ENCODE peak calls at places on chromosomes 12 and 14, in six cellular contexts. One of them, this sample, is unnamed.
A peak's percentile ranks its signal among the peaks of the same experiment; 100 is the strongest.

GRCh38 chr12:113988976-113989375 is 22.9 kb upstream of the RBM19 start:
- DNase-seq in mucosa of descending colon: no peak
- DNase-seq in transverse colon: no peak
- DNase-seq in ovary: no peak
- DNase-seq in breast epithelium: no peak
- DNase-seq in naive thymus-derived CD4-positive, alpha-beta T cell: no peak
- DNase-seq in this sample: no peak

GRCh38 chr14:93536945-93537344 is 106.2 kb downstream of the UNC79 start:
- DNase-seq in mucosa of descending colon: no peak
- DNase-seq in transverse colon: no peak
- DNase-seq in ovary: no peak
- DNase-seq in breast epithelium: no peak
- DNase-seq in naive thymus-derived CD4-positive, alpha-beta T cell: no peak
- DNase-seq in this sample: no peak

GRCh38 chr12:46523863-46524770 is 151.5 kb upstream of the SLC38A2 start:
- DNase-seq in mucosa of descending colon: no peak
- DNase-seq in transverse colon: no peak
- DNase-seq in ovary: no peak
- DNase-seq in breast epithelium: no peak
- DNase-seq in naive thymus-derived CD4-positive, alpha-beta T cell: peak; percentile 64
- DNase-seq in this sample: peak; percentile 93

GRCh38 chr12:80681786-80682185 is 25.6 kb upstream of the MYF6 start:
- DNase-seq in mucosa of descending colon: no peak
- DNase-seq in transverse colon: no peak
- DNase-seq in ovary: no peak
- DNase-seq in breast epithelium: no peak
- DNase-seq in naive thymus-derived CD4-positive, alpha-beta T cell: no peak
- DNase-seq in this sample: no peak

GRCh38 chr14:84254205-84254788 is 1275.6 kb upstream of the FLRT2 start:
- DNase-seq in mucosa of descending colon: no peak
- DNase-seq in transverse colon: no peak
- DNase-seq in ovary: no peak
- DNase-seq in breast epithelium: no peak
- DNase-seq in naive thymus-derived CD4-positive, alpha-beta T cell: no peak
- DNase-seq in this sample: no peak

GRCh38 chr12:80142640-80143039 is 43.3 kb downstream of the OTOGL start:
- DNase-seq in mucosa of descending colon: no peak
- DNase-seq in transverse colon: no peak
- DNase-seq in ovary: no peak
- DNase-seq in breast epithelium: no peak
- DNase-seq in naive thymus-derived CD4-positive, alpha-beta T cell: no peak
- DNase-seq in this sample: no peak

GRCh38 chr12:112350593-112351592 is 31.3 kb downstream of the HECTD4 start:
- DNase-seq in mucosa of descending colon: no peak
- DNase-seq in transverse colon: no peak
- DNase-seq in ovary: no peak
- DNase-seq in breast epithelium: no peak
- DNase-seq in naive thymus-derived CD4-positive, alpha-beta T cell: no peak
- DNase-seq in this sample: no peak

GRCh38 chr14:101446387-101446969 is 114.8 kb upstream of the DIO3 start:
- DNase-seq in mucosa of descending colon: no peak
- DNase-seq in transverse colon: no peak
- DNase-seq in ovary: no peak
- DNase-seq in breast epithelium: no peak
- DNase-seq in naive thymus-derived CD4-positive, alpha-beta T cell: no peak
- DNase-seq in this sample: no peak

GRCh38 chr12:30201301-30202160 is 417.8 kb upstream of the TMTC1 start:
- DNase-seq in mucosa of descending colon: no peak
- DNase-seq in transverse colon: no peak
- DNase-seq in ovary: no peak
- DNase-seq in breast epithelium: no peak
- DNase-seq in naive thymus-derived CD4-positive, alpha-beta T cell: no peak
- DNase-seq in this sample: no peak

GRCh38 chr14:20742132-20742531 is 3.6 kb upstream of the EDDM3A start:
- DNase-seq in mucosa of descending colon: no peak
- DNase-seq in transverse colon: no peak
- DNase-seq in ovary: no peak
- DNase-seq in breast epithelium: no peak
- DNase-seq in naive thymus-derived CD4-positive, alpha-beta T cell: no peak
- DNase-seq in this sample: no peak

GRCh38 chr12:131982041-131982440 is 32.3 kb downstream of the EP400 start:
- DNase-seq in mucosa of descending colon: no peak
- DNase-seq in transverse colon: no peak
- DNase-seq in ovary: no peak
- DNase-seq in breast epithelium: no peak
- DNase-seq in naive thymus-derived CD4-positive, alpha-beta T cell: no peak
- DNase-seq in this sample: no peak

GRCh38 chr12:43348221-43348620 is 203.8 kb downstream of the ADAMTS20 start:
- DNase-seq in mucosa of descending colon: no peak
- DNase-seq in transverse colon: no peak
- DNase-seq in ovary: no peak
- DNase-seq in breast epithelium: no peak
- DNase-seq in naive thymus-derived CD4-positive, alpha-beta T cell: no peak
- DNase-seq in this sample: no peak

GRCh38 chr12:117972341-117972740 is 3.6 kb upstream of the KSR2 start:
- DNase-seq in mucosa of descending colon: peak; percentile 50
- DNase-seq in transverse colon: peak; percentile 13
- DNase-seq in ovary: no peak
- DNase-seq in breast epithelium: no peak
- DNase-seq in naive thymus-derived CD4-positive, alpha-beta T cell: no peak
- DNase-seq in this sample: no peak

GRCh38 chr14:105409379-105409778 is 10.2 kb upstream of the MTA1 start:
- DNase-seq in mucosa of descending colon: no peak
- DNase-seq in transverse colon: no peak
- DNase-seq in ovary: no peak
- DNase-seq in breast epithelium: no peak
- DNase-seq in naive thymus-derived CD4-positive, alpha-beta T cell: no peak
- DNase-seq in this sample: no peak

GRCh38 chr14:104975481-104976197 is 2.5 kb downstream of the AHNAK2 start:
- DNase-seq in mucosa of descending colon: peak; percentile 48
- DNase-seq in transverse colon: no peak
- DNase-seq in ovary: no peak
- DNase-seq in breast epithelium: no peak
- DNase-seq in naive thymus-derived CD4-positive, alpha-beta T cell: no peak
- DNase-seq in this sample: no peak

GRCh38 chr14:103974575-103974974 is 32.2 kb upstream of the RD3L start:
- DNase-seq in mucosa of descending colon: no peak
- DNase-seq in transverse colon: no peak
- DNase-seq in ovary: no peak
- DNase-seq in breast epithelium: no peak
- DNase-seq in naive thymus-derived CD4-positive, alpha-beta T cell: no peak
- DNase-seq in this sample: no peak

GRCh38 chr12:101759396-101760047 is 20.3 kb upstream of the SYCP3 start:
- DNase-seq in mucosa of descending colon: no peak
- DNase-seq in transverse colon: no peak
- DNase-seq in ovary: no peak
- DNase-seq in breast epithelium: no peak
- DNase-seq in naive thymus-derived CD4-positive, alpha-beta T cell: peak; percentile 16
- DNase-seq in this sample: peak; percentile 42

GRCh38 chr14:78519863-78520262 is 349.7 kb downstream of the NRXN3 start:
- DNase-seq in mucosa of descending colon: no peak
- DNase-seq in transverse colon: peak; percentile 8
- DNase-seq in ovary: no peak
- DNase-seq in breast epithelium: no peak
- DNase-seq in naive thymus-derived CD4-positive, alpha-beta T cell: no peak
- DNase-seq in this sample: peak; percentile 8

GRCh38 chr12:103799504-103800251 is 41.4 kb downstream of the NT5DC3 start:
- DNase-seq in mucosa of descending colon: peak; percentile 58
- DNase-seq in transverse colon: peak; percentile 20
- DNase-seq in ovary: no peak
- DNase-seq in breast epithelium: peak; percentile 72
- DNase-seq in naive thymus-derived CD4-positive, alpha-beta T cell: no peak
- DNase-seq in this sample: peak; percentile 85
- H3K4me3 ChIP-seq in mucosa of descending colon: no peak overlapping the region
- H3K4me3 ChIP-seq in transverse colon: no peak overlapping the region
- H3K4me3 ChIP-seq in ovary: no peak overlapping the region
- H3K4me3 ChIP-seq in breast epithelium: peak overlapping the region; percentile 9
- H3K4me3 ChIP-seq in naive thymus-derived CD4-positive, alpha-beta T cell: no peak overlapping the region
- H3K4me3 ChIP-seq in this sample: no peak overlapping the region

GRCh38 chr12:6698352-6699046 is 2.1 kb downstream of the PIANP start:
- DNase-seq in mucosa of descending colon: no peak
- DNase-seq in transverse colon: no peak
- DNase-seq in ovary: no peak
- DNase-seq in breast epithelium: no peak
- DNase-seq in naive thymus-derived CD4-positive, alpha-beta T cell: no peak
- DNase-seq in this sample: no peak
- H3K4me3 ChIP-seq in mucosa of descending colon: no peak overlapping the region
- H3K4me3 ChIP-seq in transverse colon: no peak overlapping the region
- H3K4me3 ChIP-seq in ovary: no peak overlapping the region
- H3K4me3 ChIP-seq in breast epithelium: no peak overlapping the region
- H3K4me3 ChIP-seq in naive thymus-derived CD4-positive, alpha-beta T cell: no peak overlapping the region
- H3K4me3 ChIP-seq in this sample: no peak overlapping the region

GRCh38 chr12:52244615-52244994 is 11.6 kb downstream of the KRT7 start:
- DNase-seq in mucosa of descending colon: no peak
- DNase-seq in transverse colon: no peak
- DNase-seq in ovary: no peak
- DNase-seq in breast epithelium: no peak
- DNase-seq in naive thymus-derived CD4-positive, alpha-beta T cell: no peak
- DNase-seq in this sample: no peak
- H3K4me3 ChIP-seq in mucosa of descending colon: no peak overlapping the region
- H3K4me3 ChIP-seq in transverse colon: no peak overlapping the region
- H3K4me3 ChIP-seq in ovary: no peak overlapping the region
- H3K4me3 ChIP-seq in breast epithelium: peak overlapping the region; percentile 20
- H3K4me3 ChIP-seq in naive thymus-derived CD4-positive, alpha-beta T cell: no peak overlapping the region
- H3K4me3 ChIP-seq in this sample: no peak overlapping the region

GRCh38 chr14:61561657-61562276 is 133.5 kb upstream of the HIF1A start:
- DNase-seq in mucosa of descending colon: peak; percentile 82
- DNase-seq in transverse colon: peak; percentile 79
- DNase-seq in ovary: peak; percentile 70
- DNase-seq in breast epithelium: peak; percentile 79
- DNase-seq in naive thymus-derived CD4-positive, alpha-beta T cell: no peak
- DNase-seq in this sample: peak; percentile 97

GRCh38 chr14:61561144-61561543 is 134.2 kb upstream of the HIF1A start:
- DNase-seq in mucosa of descending colon: no peak
- DNase-seq in transverse colon: no peak
- DNase-seq in ovary: no peak
- DNase-seq in breast epithelium: no peak
- DNase-seq in naive thymus-derived CD4-positive, alpha-beta T cell: no peak
- DNase-seq in this sample: no peak

GRCh38 chr14:61563162-61563511 is 132.2 kb upstream of the HIF1A start:
- DNase-seq in mucosa of descending colon: no peak
- DNase-seq in transverse colon: no peak
- DNase-seq in ovary: no peak
- DNase-seq in breast epithelium: no peak
- DNase-seq in naive thymus-derived CD4-positive, alpha-beta T cell: no peak
- DNase-seq in this sample: no peak

GRCh38 chr14:61563880-61564622 is 131.3 kb upstream of the HIF1A start:
- DNase-seq in mucosa of descending colon: no peak
- DNase-seq in transverse colon: no peak
- DNase-seq in ovary: no peak
- DNase-seq in breast epithelium: no peak
- DNase-seq in naive thymus-derived CD4-positive, alpha-beta T cell: no peak
- DNase-seq in this sample: no peak

DNA sequence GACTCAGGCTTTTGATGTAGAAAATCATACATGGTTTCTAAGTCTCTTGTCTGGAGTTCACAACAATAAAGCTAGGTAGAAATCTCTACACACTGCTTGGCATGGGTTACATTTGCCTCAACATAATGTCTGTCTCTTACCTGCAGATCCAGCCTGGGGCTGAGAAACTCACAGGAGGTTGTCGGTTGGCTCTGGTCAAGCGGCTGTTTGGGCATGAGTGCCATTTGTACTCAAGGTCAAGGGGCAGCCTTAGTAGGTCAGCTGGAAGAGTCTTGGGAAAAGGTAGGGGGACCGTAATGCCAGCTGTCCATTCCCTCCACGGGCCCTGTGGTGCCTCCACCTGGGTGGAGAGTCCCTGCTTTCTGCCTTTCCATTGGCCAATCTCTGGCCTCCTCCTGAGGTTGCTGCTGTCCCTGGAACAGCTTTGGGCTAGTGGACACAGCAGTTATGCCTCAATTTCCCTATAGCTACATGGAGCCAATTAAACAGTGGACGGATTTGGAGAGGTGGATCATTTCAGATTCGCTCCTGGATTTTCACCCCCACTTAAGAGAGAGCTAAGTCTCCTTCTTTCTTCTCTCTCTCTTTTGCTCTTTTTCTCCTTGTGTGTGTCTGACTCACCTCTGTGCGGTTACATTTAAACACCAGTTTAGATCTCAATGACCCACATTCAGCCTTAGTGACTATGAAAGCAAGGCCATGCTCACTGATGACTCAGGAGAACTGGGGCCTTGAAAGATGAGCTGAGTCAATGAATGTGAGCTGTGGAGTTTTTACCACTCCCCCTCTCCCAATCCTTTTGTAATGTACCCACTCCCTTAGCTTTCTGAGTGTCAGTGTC is 132.8 kb upstream of the HIF1A start:
- DNase-seq in mucosa of descending colon: no peak
- DNase-seq in transverse colon: no peak
- DNase-seq in ovary: no peak
- DNase-seq in breast epithelium: no peak
- DNase-seq in naive thymus-derived CD4-positive, alpha-beta T cell: no peak
- DNase-seq in this sample: peak; percentile 99
- H3K4me3 ChIP-seq in mucosa of descending colon: no peak overlapping the region
- H3K4me3 ChIP-seq in transverse colon: no peak overlapping the region
- H3K4me3 ChIP-seq in ovary: no peak overlapping the region
- H3K4me3 ChIP-seq in breast epithelium: no peak overlapping the region
- H3K4me3 ChIP-seq in naive thymus-derived CD4-positive, alpha-beta T cell: no peak overlapping the region
- H3K4me3 ChIP-seq in this sample: no peak overlapping the region

GRCh38 chr14:69879175-69880047 is at the start of gene SMOC1:
- DNase-seq in mucosa of descending colon: peak; percentile 61
- DNase-seq in transverse colon: peak; percentile 65
- DNase-seq in ovary: no peak
- DNase-seq in breast epithelium: peak; percentile 45
- DNase-seq in naive thymus-derived CD4-positive, alpha-beta T cell: no peak
- DNase-seq in this sample: peak; percentile 80
- H3K4me3 ChIP-seq in mucosa of descending colon: no peak within 1 kb of the TSS
- H3K4me3 ChIP-seq in transverse colon: peak within 1 kb of the TSS; percentile 25
- H3K4me3 ChIP-seq in ovary: no peak within 1 kb of the TSS
- H3K4me3 ChIP-seq in breast epithelium: peak within 1 kb of the TSS; percentile 64
- H3K4me3 ChIP-seq in naive thymus-derived CD4-positive, alpha-beta T cell: no peak within 1 kb of the TSS
- H3K4me3 ChIP-seq in this sample: peak within 1 kb of the TSS; percentile 57

DNA sequence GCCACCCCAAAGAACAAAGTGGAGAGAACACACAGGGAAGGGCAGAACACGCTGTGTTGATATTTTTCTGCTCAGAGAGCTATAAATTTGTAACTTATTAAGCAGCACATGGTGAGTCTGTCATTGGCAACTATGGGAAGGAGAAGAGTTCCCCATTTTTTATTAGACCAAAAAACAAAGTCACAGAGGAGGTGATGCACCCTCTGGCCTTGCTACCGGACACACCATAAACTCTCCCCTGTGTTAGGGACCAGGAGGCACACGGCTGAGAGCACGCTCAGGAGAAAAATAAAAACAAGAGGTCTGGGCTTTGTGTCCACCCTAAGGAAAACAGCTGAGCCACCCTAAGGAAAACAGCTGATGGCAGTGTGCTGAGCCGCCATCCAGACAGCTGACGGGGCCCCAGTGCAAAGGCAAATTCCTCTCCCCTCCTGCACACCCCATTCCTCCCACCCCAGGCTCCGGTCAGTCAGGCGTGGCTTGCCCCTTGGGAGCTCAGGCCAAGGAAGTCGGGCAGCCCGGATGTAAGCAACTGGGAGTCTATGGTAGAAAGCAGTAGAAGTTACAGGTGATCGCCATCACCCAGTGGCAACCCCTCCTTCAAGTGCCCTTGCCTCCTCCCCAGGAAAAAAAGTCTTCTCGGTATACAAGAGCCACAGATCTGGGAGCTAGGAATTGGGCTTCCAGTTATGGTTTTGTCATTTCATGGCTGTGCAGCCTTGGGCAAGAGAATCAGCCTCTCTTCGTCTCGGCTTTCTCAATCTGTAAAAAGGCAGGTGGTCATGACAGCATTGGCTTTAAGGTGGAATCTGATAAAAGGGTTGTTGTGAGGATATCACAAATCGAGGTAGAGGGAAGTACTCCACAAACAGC is 2.4 kb downstream of the PXN start:
- DNase-seq in mucosa of descending colon: no peak
- DNase-seq in transverse colon: no peak
- DNase-seq in ovary: no peak
- DNase-seq in breast epithelium: no peak
- DNase-seq in naive thymus-derived CD4-positive, alpha-beta T cell: no peak
- DNase-seq in this sample: no peak
- H3K4me3 ChIP-seq in mucosa of descending colon: no peak overlapping the region
- H3K4me3 ChIP-seq in transverse colon: peak overlapping the region; percentile 99
- H3K4me3 ChIP-seq in ovary: peak overlapping the region; percentile 14
- H3K4me3 ChIP-seq in breast epithelium: peak overlapping the region; percentile 98
- H3K4me3 ChIP-seq in naive thymus-derived CD4-positive, alpha-beta T cell: peak overlapping the region; percentile 76
- H3K4me3 ChIP-seq in this sample: peak overlapping the region; percentile 93